ENCODE peak calls at places on chromosomes 3 and 15, in ten cellular contexts. K is adipocyte, C is esophagus muscularis mucosa, Z is type B pancreatic cell, M is neural crest cell, L is NCI-H2107, T is AG04449, A is upper lobe of right lung, U is hepatocyte, V is lung. X is an unnamed sample.

GRCh38 chr3:140470962-140471361 is 206.9 kb upstream of the TRIM42 start:
- DNase-seq in U (no peak), C (no peak), Z (no peak), M (no peak), L (no peak), K (peak), T (no peak), V (no peak), A (no peak), X (peak)

GRCh38 chr15:85707519-85708338 is 87.0 kb downstream of the KLHL25 start:
- DNase-seq in K (peak), A (no peak), M (no peak), Z (no peak), V (no peak), T (no peak), L (no peak), C (no peak), U (peak), X (peak)

GRCh38 chr3:76034652-76035051 is 249.3 kb upstream of the ZNF717 start:
- DNase-seq in T (no peak), A (no peak), C (no peak), L (no peak), U (no peak), Z (no peak), M (no peak), K (no peak), V (no peak), X (no peak)

GRCh38 chr3:131957511-131957910 is 77.3 kb downstream of the CPNE4 start:
- DNase-seq in T (no peak), K (no peak), C (no peak), M (no peak), Z (no peak), V (no peak), L (no peak), U (no peak), A (no peak), X (no peak)

GRCh38 chr3:55434789-55435188 is 52.3 kb downstream of the WNT5A start:
- DNase-seq in M (no peak), U (no peak), C (peak), L (no peak), Z (no peak), V (no peak), K (peak), A (no peak), T (no peak), X (peak)

GRCh38 chr3:156174229-156174847 is 54.0 kb downstream of the KCNAB1 start:
- DNase-seq in T (no peak), C (peak), K (peak), M (no peak), Z (no peak), A (no peak), L (no peak), U (peak), V (no peak), X (peak)

GRCh38 chr3:140927279-140927678 is 14.4 kb upstream of the SLC25A36 start:
- DNase-seq in V (no peak), A (no peak), C (no peak), L (no peak), Z (no peak), T (no peak), U (no peak), K (no peak), M (no peak), X (no peak)

GRCh38 chr3:14404396-14405119 is 2.2 kb downstream of the SLC6A6 start:
- DNase-seq in L (no peak), M (no peak), Z (no peak), V (no peak), A (no peak), U (peak), C (no peak), T (no peak), K (no peak), X (no peak)

GRCh38 chr3:176430244-176430893 is 766.9 kb downstream of the TBL1XR1 start:
- DNase-seq in K (peak), L (peak), V (no peak), C (no peak), U (peak), Z (no peak), A (no peak), M (no peak), T (peak), X (peak)

GRCh38 chr3:42652611-42653302 is 740 bp upstream of the ZBTB47 start:
- DNase-seq in V (peak), K (peak), U (peak), A (peak), Z (no peak), C (peak), M (no peak), T (peak), L (no peak), X (peak)

GRCh38 chr3:50161320-50161719 is 6.2 kb downstream of the SEMA3F start:
- DNase-seq in C (no peak), M (no peak), L (no peak), A (no peak), U (no peak), K (no peak), Z (no peak), V (no peak), T (no peak), X (no peak)

GRCh38 chr3:15769256-15769915 is 28.4 kb downstream of the ANKRD28 start:
- DNase-seq in M (no peak), K (no peak), L (no peak), T (no peak), V (no peak), Z (no peak), U (no peak), C (no peak), A (no peak), X (no peak)

GRCh38 chr3:54861248-54862067 is 66.4 kb downstream of the LRTM1 start:
- DNase-seq in A (no peak), T (no peak), U (no peak), L (no peak), M (no peak), C (no peak), Z (no peak), V (no peak), K (no peak), X (no peak)

X was measured in HT1080.